ENCODE peak calls at places on chromosomes 16 and 17, in nine cellular contexts. E is SK-N-SH, L is suprapubic skin, P is endothelial cell of umbilical vein, Z is GM23338, B is GM12878, O is transverse colon, Y is prostate gland, D is Panc1. M is an unnamed sample. For H3K4me1, the result is how much of the 10 kb centered on the place peaks cover.

GRCh38 chr16:13333336-13333735 is 431.9 kb downstream of the SHISA9 start:
- DNase-seq in E (no peak), L (no peak), P (no peak), Z (no peak), B (no peak), O (no peak), Y (no peak), D (no peak), M (no peak)

GRCh38 chr17:29838961-29839360 is 91.1 kb downstream of the SSH2 start:
- DNase-seq in E (peak), L (no peak), P (no peak), Z (peak), B (no peak), O (no peak), Y (no peak), D (no peak), M (no peak)

GRCh38 chr17:5413682-5414081 is 5.8 kb downstream of the NUP88 start:
- DNase-seq in E (no peak), L (no peak), P (peak), Z (no peak), B (no peak), O (no peak), Y (no peak), D (peak), M (no peak)

GRCh38 chr17:69336996-69337395 is 10.1 kb upstream of the ABCA5 start:
- DNase-seq in E (no peak), L (no peak), P (no peak), Z (no peak), B (no peak), O (no peak), Y (no peak), D (no peak), M (no peak)

GRCh38 chr16:81137012-81137335 is 40.8 kb upstream of the GCSH start:
- DNase-seq in E (no peak), L (no peak), P (no peak), Z (no peak), B (no peak), O (no peak), Y (no peak), D (no peak), M (no peak)

GRCh38 chr16:27311449-27311831 is 2.3 kb upstream of the IL4R start:
- DNase-seq in E (peak), L (peak), P (no peak), Z (no peak), B (no peak), O (no peak), Y (no peak), D (no peak), M (no peak)

GRCh38 chr16:23105309-23105708 is 43.9 kb downstream of the USP31 start:
- DNase-seq in E (no peak), L (no peak), P (no peak), Z (no peak), B (no peak), O (no peak), Y (peak), D (no peak), M (no peak)

GRCh38 chr17:55737976-55738501 is 12.8 kb upstream of the PCTP start:
- DNase-seq in E (no peak), L (no peak), P (no peak), Z (no peak), B (no peak), O (no peak), Y (no peak), D (no peak), M (no peak)

GRCh38 chr17:47797797-47798196 is 23.8 kb downstream of the OSBPL7 start:
- DNase-seq in E (no peak), L (no peak), P (no peak), Z (peak), B (no peak), O (no peak), Y (no peak), D (no peak), M (no peak)

GRCh38 chr17:44677136-44677535 is 12.4 kb downstream of the CCDC43 start:
- DNase-seq in E (no peak), L (no peak), P (peak), Z (no peak), B (no peak), O (no peak), Y (no peak), D (no peak), M (no peak)

GRCh38 chr16:80459331-80459777 is 81.4 kb upstream of the DYNLRB2 start:
- DNase-seq in E (no peak), L (no peak), P (no peak), Z (peak), B (no peak), O (no peak), Y (no peak), D (no peak), M (no peak)

GRCh38 chr17:38886643-38887010 is 16.8 kb downstream of the LASP1 start:
- DNase-seq in E (no peak), L (no peak), P (no peak), Z (no peak), B (no peak), O (peak), Y (no peak), D (no peak), M (no peak)

GRCh38 chr17:49483588-49484509 is 11.2 kb upstream of the NGFR start:
- DNase-seq in E (no peak), L (no peak), P (no peak), Z (no peak), B (no peak), O (no peak), Y (no peak), D (no peak), M (no peak)

GRCh38 chr17:76014100-76014924 is 12.8 kb downstream of the EVPL start:
- DNase-seq in E (peak), L (no peak), P (peak), Z (peak), B (no peak), O (peak), Y (peak), D (peak), M (peak)

GRCh38 chr17:49438439-49438861 is 23.8 kb upstream of the PHB1 start:
- DNase-seq in E (no peak), L (no peak), P (no peak), Z (peak), B (no peak), O (no peak), Y (no peak), D (no peak), M (no peak)

GRCh38 chr17:59620518-59621259 is 994 bp downstream of the CLTC start:
- DNase-seq in E (peak), L (no peak), P (peak), Z (peak), B (no peak), O (peak), Y (peak), D (no peak), M (no peak)

GRCh38 chr16:50708373-50709060 is 15.1 kb downstream of the NOD2 start:
- DNase-seq in E (no peak), L (no peak), P (no peak), Z (no peak), B (no peak), O (no peak), Y (no peak), D (no peak), M (no peak)

GRCh38 chr16:74487634-74488495 is 66.6 kb upstream of the CLEC18B start:
- DNase-seq in E (no peak), L (no peak), P (no peak), Z (no peak), B (no peak), O (no peak), Y (no peak), D (no peak), M (no peak)

GRCh38 chr16:78926723-78927200 is 673.8 kb downstream of the MAF start:
- DNase-seq in E (no peak), L (no peak), P (no peak), Z (no peak), B (no peak), O (no peak), Y (no peak), D (no peak), M (no peak)

GRCh38 chr16:68800257-68800875 is 43.0 kb upstream of the TANGO6 start:
- DNase-seq in E (peak), L (no peak), P (peak), Z (peak), B (peak), O (peak), Y (peak), D (peak), M (no peak)

GRCh38 chr17:42679492-42680330 is 1.9 kb downstream of the CCR10 start:
- DNase-seq in E (peak), L (no peak), P (peak), Z (peak), B (no peak), O (peak), Y (peak), D (no peak), M (peak)

GRCh38 chr16:53518550-53519416 is 15.8 kb upstream of the AKTIP start:
- DNase-seq in E (no peak), L (peak), P (peak), Z (no peak), B (peak), O (peak), Y (no peak), D (no peak), M (peak)

GRCh38 chr17:2977157-2977556 is 86.2 kb downstream of the OR1D5 start:
- DNase-seq in E (no peak), L (no peak), P (no peak), Z (no peak), B (no peak), O (no peak), Y (no peak), D (no peak), M (no peak)

GRCh38 chr17:81512984-81513668 is 527 bp upstream of the ACTG1 start:
- DNase-seq in E (no peak), L (no peak), P (no peak), Z (peak), B (no peak), O (peak), Y (peak), D (no peak), M (peak)

GRCh38 chr17:56727876-56728617 is 105.7 kb downstream of the C17orf67 start:
- DNase-seq in E (no peak), L (no peak), P (no peak), Z (no peak), B (no peak), O (no peak), Y (no peak), D (no peak), M (no peak)

GRCh38 chr16:30651124-30652004 is 604 bp downstream of the PRR14 start:
- DNase-seq in E (peak), L (peak), P (peak), Z (peak), B (no peak), O (peak), Y (peak), D (no peak), M (peak)

GRCh38 chr17:76635659-76636360 is 7.7 kb downstream of the ST6GALNAC1 start:
- DNase-seq in E (peak), L (no peak), P (no peak), Z (no peak), B (no peak), O (no peak), Y (no peak), D (no peak), M (no peak)

GRCh38 chr17:82412535-82413520 is 5.3 kb upstream of the HEXD start:
- DNase-seq in E (peak), L (no peak), P (no peak), Z (no peak), B (no peak), O (no peak), Y (no peak), D (no peak), M (no peak)

GRCh38 chr17:6096201-6097004 is 26.2 kb downstream of the WSCD1 start:
- DNase-seq in E (no peak), L (no peak), P (no peak), Z (no peak), B (no peak), O (no peak), Y (no peak), D (no peak), M (peak)

GRCh38 chr17:76151896-76152454 is 10.9 kb upstream of the FOXJ1 start:
- DNase-seq in E (no peak), L (no peak), P (no peak), Z (no peak), B (no peak), O (no peak), Y (no peak), D (no peak), M (peak)

GRCh38 chr17:17887752-17888304 is 51.0 kb upstream of the SREBF1 start:
- DNase-seq in E (no peak), L (no peak), P (no peak), Z (no peak), B (no peak), O (no peak), Y (no peak), D (no peak), M (no peak)

GRCh38 chr16:70156207-70156978 is 17.2 kb upstream of the CLEC18C start:
- DNase-seq in E (peak), L (peak), P (peak), Z (no peak), B (no peak), O (no peak), Y (peak), D (no peak), M (peak)

GRCh38 chr16:117381-118365 is 20.8 kb downstream of the NPRL3 start:
- DNase-seq in E (peak), L (peak), P (peak), Z (peak), B (no peak), O (peak), Y (peak), D (no peak), M (peak)

GRCh38 chr16:58454178-58454577 is 45.8 kb upstream of the NDRG4 start:
- DNase-seq in E (no peak), L (no peak), P (no peak), Z (no peak), B (no peak), O (no peak), Y (no peak), D (no peak), M (no peak)

GRCh38 chr16:5415123-5415522 is 317.5 kb upstream of the EEF2KMT start:
- DNase-seq in E (no peak), L (peak), P (no peak), Z (peak), B (no peak), O (no peak), Y (no peak), D (no peak), M (no peak)

GRCh38 chr17:78677303-78678219 is 100.4 kb upstream of the DNAH17 start:
- DNase-seq in E (no peak), L (no peak), P (no peak), Z (no peak), B (no peak), O (no peak), Y (no peak), D (no peak), M (peak)

GRCh38 chr16:66551362-66551761 is 1.0 kb upstream of the CKLF start:
- DNase-seq in E (peak), L (no peak), P (peak), Z (peak), B (peak), O (peak), Y (no peak), D (no peak), M (peak)

GRCh38 chr17:4520881-4521600 is 22.4 kb downstream of the SPNS2 start:
- DNase-seq in E (no peak), L (no peak), P (peak), Z (no peak), B (no peak), O (peak), Y (peak), D (no peak), M (no peak)

GRCh38 chr17:62611308-62611707 is 16.2 kb upstream of the MRC2 start:
- DNase-seq in E (no peak), L (no peak), P (no peak), Z (no peak), B (peak), O (no peak), Y (no peak), D (no peak), M (no peak)
- H3K4me1 ChIP-seq in E (under half), L (under half), P (under half), Z (under half), B (under half), O (under half), Y (under half), D (under half), M (under half)

DNA sequence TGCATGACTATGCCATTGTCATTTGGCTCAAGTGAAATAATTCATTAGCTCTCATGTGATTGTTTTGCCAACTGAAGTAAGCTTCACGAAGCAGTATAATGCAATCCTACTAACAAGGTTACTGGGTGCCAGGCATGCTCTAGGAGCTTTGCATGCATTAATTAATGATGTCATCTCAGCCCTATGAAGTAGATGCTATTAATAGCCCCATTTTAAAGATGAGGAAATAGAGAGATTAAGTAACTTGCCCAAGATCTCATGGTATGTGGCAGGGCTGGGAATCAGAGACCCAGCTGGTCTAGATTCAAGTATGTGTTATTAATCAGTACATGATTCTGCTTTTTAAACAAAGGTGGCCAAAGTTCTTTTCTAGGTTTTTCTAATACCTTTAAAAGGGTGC is 14.1 kb downstream of the KRT39 start:
- DNase-seq in E (no peak), L (no peak), P (no peak), Z (no peak), B (no peak), O (no peak), Y (no peak), D (no peak), M (no peak)
- TF ChIP-seq POLR2AphosphoS5 in E (no peak), L (no peak), P (no peak), Z (no peak), B (no peak), O (no peak), Y (no peak), D (no peak), M (no peak)

GRCh38 chr16:87802670-87803069 is 36.9 kb upstream of the KLHDC4 start:
- DNase-seq in E (no peak), L (no peak), P (no peak), Z (no peak), B (no peak), O (peak), Y (no peak), D (no peak), M (no peak)
- H3K27ac ChIP-seq in E (no peak), L (no peak), P (no peak), Z (no peak), B (no peak), O (no peak), Y (no peak), D (no peak), M (no peak)

DNA sequence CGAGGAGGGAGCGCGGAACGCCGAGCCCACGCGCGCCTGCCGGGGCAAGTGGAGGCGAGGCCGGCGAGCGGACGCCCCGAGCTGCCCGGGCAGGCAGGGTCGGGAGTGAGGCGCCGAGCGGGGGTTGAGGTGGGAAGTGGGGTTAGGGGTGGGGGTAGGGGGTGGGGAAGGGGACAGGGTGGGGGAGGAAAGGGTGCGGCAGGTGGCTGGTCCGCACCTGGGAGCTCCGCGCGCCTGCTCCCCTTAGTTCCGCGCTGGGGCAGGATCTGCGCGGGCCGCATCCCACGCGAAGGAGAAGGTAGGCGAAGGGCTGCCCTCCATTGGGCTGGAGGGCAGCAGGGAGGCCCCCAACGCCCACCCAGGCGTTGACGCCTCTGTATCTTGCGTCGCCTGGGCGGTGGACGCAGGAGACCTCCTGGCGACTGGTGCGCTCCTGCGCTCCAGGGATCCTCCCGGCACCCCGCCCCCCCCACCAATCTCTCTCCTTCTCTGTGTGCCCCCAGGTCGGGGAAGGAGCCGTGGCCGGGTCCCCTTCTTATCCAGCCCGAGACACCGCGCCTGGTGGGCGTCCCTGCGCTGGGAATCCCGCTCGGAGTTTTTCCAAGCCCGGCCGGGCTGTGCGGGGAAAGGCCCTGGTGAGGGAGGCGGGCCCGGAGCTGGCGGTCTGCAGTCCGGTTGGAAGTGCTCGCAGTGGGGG is 51.3 kb upstream of the AMZ2 start:
- DNase-seq in E (no peak), L (peak), P (no peak), Z (no peak), B (no peak), O (no peak), Y (no peak), D (no peak), M (no peak)
- H3K4me1 ChIP-seq in E (under half), L (half or more), P (under half), Z (under half), B (under half), O (half or more), Y (under half), D (under half), M (half or more)